ENCODE peak calls at places on chromosomes 16 and 17, in four cellular contexts. One of them, this sample, is unnamed.

GRCh38 chr16:68370221-68370920 is 59.6 kb downstream of the PRMT7 start:
- DNase-seq in activated gamma-delta T cell: no peak
- DNase-seq in neural progenitor cell: no peak
- DNase-seq in stimulated activated CD4-positive, alpha-beta T cell treated with anti-CD3 and anti-CD28 coated beads, Interleukin-1b, Interleukin-23, amount 100 ng/mL, for 48 hours: no peak
- DNase-seq in this sample: no peak

GRCh38 chr17:58525239-58525638 is 10.8 kb upstream of the MTMR4 start:
- DNase-seq in activated gamma-delta T cell: no peak
- DNase-seq in neural progenitor cell: no peak
- DNase-seq in stimulated activated CD4-positive, alpha-beta T cell treated with anti-CD3 and anti-CD28 coated beads, Interleukin-1b, Interleukin-23, amount 100 ng/mL, for 48 hours: no peak
- DNase-seq in this sample: no peak

GRCh38 chr17:20174588-20175265 is 165.6 kb downstream of the SPECC1 start:
- DNase-seq in activated gamma-delta T cell: no peak
- DNase-seq in neural progenitor cell: no peak
- DNase-seq in stimulated activated CD4-positive, alpha-beta T cell treated with anti-CD3 and anti-CD28 coated beads, Interleukin-1b, Interleukin-23, amount 100 ng/mL, for 48 hours: no peak
- DNase-seq in this sample: no peak

GRCh38 chr16:69496376-69496775 is 69.4 kb upstream of the NFAT5 start:
- DNase-seq in activated gamma-delta T cell: no peak
- DNase-seq in neural progenitor cell: no peak
- DNase-seq in stimulated activated CD4-positive, alpha-beta T cell treated with anti-CD3 and anti-CD28 coated beads, Interleukin-1b, Interleukin-23, amount 100 ng/mL, for 48 hours: no peak
- DNase-seq in this sample: no peak

GRCh38 chr17:29778936-29779811 is 150.9 kb downstream of the SSH2 start:
- DNase-seq in activated gamma-delta T cell: no peak
- DNase-seq in neural progenitor cell: peak
- DNase-seq in stimulated activated CD4-positive, alpha-beta T cell treated with anti-CD3 and anti-CD28 coated beads, Interleukin-1b, Interleukin-23, amount 100 ng/mL, for 48 hours: peak
- DNase-seq in this sample: peak

GRCh38 chr17:42975265-42975664 is 4.6 kb downstream of the PTGES3L start:
- DNase-seq in activated gamma-delta T cell: no peak
- DNase-seq in neural progenitor cell: no peak
- DNase-seq in stimulated activated CD4-positive, alpha-beta T cell treated with anti-CD3 and anti-CD28 coated beads, Interleukin-1b, Interleukin-23, amount 100 ng/mL, for 48 hours: no peak
- DNase-seq in this sample: no peak

GRCh38 chr17:2701161-2701995 is 10.2 kb downstream of the CLUH start:
- DNase-seq in activated gamma-delta T cell: no peak
- DNase-seq in neural progenitor cell: no peak
- DNase-seq in stimulated activated CD4-positive, alpha-beta T cell treated with anti-CD3 and anti-CD28 coated beads, Interleukin-1b, Interleukin-23, amount 100 ng/mL, for 48 hours: no peak
- DNase-seq in this sample: peak

GRCh38 chr17:28744104-28744801 is 442 bp downstream of the TRAF4 start:
- DNase-seq in activated gamma-delta T cell: peak
- DNase-seq in neural progenitor cell: peak
- DNase-seq in stimulated activated CD4-positive, alpha-beta T cell treated with anti-CD3 and anti-CD28 coated beads, Interleukin-1b, Interleukin-23, amount 100 ng/mL, for 48 hours: peak
- DNase-seq in this sample: peak

GRCh38 chr17:27565874-27566672 is 64.9 kb upstream of the LGALS9 start:
- DNase-seq in activated gamma-delta T cell: no peak
- DNase-seq in neural progenitor cell: no peak
- DNase-seq in stimulated activated CD4-positive, alpha-beta T cell treated with anti-CD3 and anti-CD28 coated beads, Interleukin-1b, Interleukin-23, amount 100 ng/mL, for 48 hours: peak
- DNase-seq in this sample: no peak

GRCh38 chr17:9032583-9032982 is 11.3 kb downstream of the NTN1 start:
- DNase-seq in activated gamma-delta T cell: no peak
- DNase-seq in neural progenitor cell: no peak
- DNase-seq in stimulated activated CD4-positive, alpha-beta T cell treated with anti-CD3 and anti-CD28 coated beads, Interleukin-1b, Interleukin-23, amount 100 ng/mL, for 48 hours: no peak
- DNase-seq in this sample: no peak

GRCh38 chr17:49633250-49633649 is 44.6 kb downstream of the SPOP start:
- DNase-seq in activated gamma-delta T cell: no peak
- DNase-seq in neural progenitor cell: no peak
- DNase-seq in stimulated activated CD4-positive, alpha-beta T cell treated with anti-CD3 and anti-CD28 coated beads, Interleukin-1b, Interleukin-23, amount 100 ng/mL, for 48 hours: no peak
- DNase-seq in this sample: no peak